ENCODE peak calls at places on chromosomes 2 and 18, in nine cellular contexts. W, A, X, U, M, Y, Z, I and V are unnamed samples.

GRCh38 chr2:31312898-31313297 is 78.9 kb downstream of the EHD3 start:
- DNase-seq in U (no peak), M (no peak), W (peak; percentile 52), X (peak; percentile 35), I (peak; percentile 81), Z (no peak), A (no peak), Y (peak; percentile 55), V (no peak)

GRCh38 chr18:12032786-12033642 is 51.7 kb downstream of the IMPA2 start:
- DNase-seq in X (peak; percentile 53), Z (no peak), I (peak; percentile 66), M (no peak), U (no peak), A (no peak), W (no peak), Y (peak; percentile 81), V (no peak)

GRCh38 chr2:238407566-238407965 is 19.2 kb upstream of the ASB1 start:
- DNase-seq in A (no peak), I (no peak), X (no peak), M (no peak), Y (no peak), U (no peak), W (no peak), Z (no peak), V (peak; percentile 24)

GRCh38 chr2:121052507-121052906 is 232.5 kb downstream of the TFCP2L1 start:
- DNase-seq in M (no peak), I (no peak), W (no peak), A (no peak), X (no peak), Y (no peak), Z (no peak), U (no peak), V (no peak)

GRCh38 chr2:75379811-75380210 is 180.5 kb upstream of the TACR1 start:
- DNase-seq in M (no peak), X (no peak), I (no peak), Y (no peak), W (peak; percentile 12), Z (no peak), U (no peak), A (no peak), V (no peak)

GRCh38 chr2:134466141-134466540 is 212.3 kb downstream of the MGAT5 start:
- DNase-seq in W (peak; percentile 81), U (no peak), I (no peak), X (peak; percentile 11), Y (peak; percentile 11), Z (peak; percentile 46), M (peak; percentile 11), A (peak; percentile 46), V (peak; percentile 74)

GRCh38 chr18:62486290-62486964 is 36.4 kb upstream of the ZCCHC2 start:
- DNase-seq in U (peak; percentile 79), A (peak; percentile 44), X (peak; percentile 58), W (no peak), Z (no peak), M (no peak), Y (no peak), I (no peak), V (no peak)

GRCh38 chr2:190765386-190766173 is 115.0 kb upstream of the GLS start:
- DNase-seq in A (no peak), W (no peak), Y (peak; percentile 34), X (peak; percentile 58), M (no peak), I (peak; percentile 71), U (no peak), Z (peak; percentile 39), V (no peak)

GRCh38 chr2:24830351-24830750 is 37.1 kb downstream of the CENPO start:
- DNase-seq in U (no peak), A (no peak), W (no peak), M (no peak), Z (peak; percentile 41), I (peak; percentile 46), X (peak; percentile 14), Y (peak; percentile 72), V (peak; percentile 72)

GRCh38 chr18:5918196-5918595 is 22.9 kb upstream of the TMEM200C start:
- DNase-seq in A (no peak), M (no peak), X (no peak), Z (no peak), W (no peak), Y (no peak), U (no peak), I (no peak), V (no peak)

GRCh38 chr2:64683771-64684510 is 30.2 kb upstream of the SERTAD2 start:
- DNase-seq in M (no peak), A (no peak), U (no peak), W (no peak), X (no peak), I (no peak), Y (no peak), Z (no peak), V (no peak)

DNA sequence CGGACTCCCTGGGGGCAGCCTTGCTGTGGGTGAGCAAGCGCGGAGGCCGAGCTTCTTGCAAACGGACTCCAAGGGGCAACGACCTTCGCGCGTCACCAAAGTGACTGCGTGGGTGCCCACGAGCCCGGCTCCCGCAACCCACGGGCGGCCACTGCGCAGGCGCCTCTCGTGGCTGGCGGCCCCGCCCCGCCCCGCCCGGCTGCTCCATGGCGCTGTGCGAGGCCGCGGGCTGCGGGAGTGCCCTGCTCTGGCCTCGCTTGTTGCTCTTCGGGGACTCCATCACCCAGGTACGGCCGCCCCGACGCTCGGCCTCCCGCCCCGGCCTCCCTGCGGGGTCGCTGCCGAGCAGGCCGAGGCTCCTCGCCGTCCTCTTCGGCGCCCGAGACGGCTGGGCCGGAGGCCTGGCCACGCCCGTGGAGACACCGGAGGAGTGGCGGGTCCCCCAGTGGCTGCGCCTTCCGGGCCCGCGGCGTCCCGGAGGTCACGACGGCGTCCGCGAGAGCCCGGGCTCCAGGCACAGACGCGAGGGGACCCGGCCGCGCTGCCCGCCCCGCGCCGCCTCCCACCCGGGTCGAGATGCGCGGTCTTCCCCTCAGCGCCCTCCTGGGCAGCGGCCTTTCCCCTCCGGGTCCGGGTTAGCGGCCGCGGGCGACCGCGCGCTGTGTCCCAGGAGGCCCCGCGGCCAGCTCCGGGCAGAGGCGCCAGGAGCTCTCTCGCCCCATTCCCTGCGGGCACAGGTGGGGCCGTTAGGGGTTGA is at the start of gene IAH1:
- DNase-seq in M (peak; percentile 62), I (peak; percentile 29), Z (peak; percentile 98), Y (peak; percentile 35), U (no peak), W (peak; percentile 56), A (peak; percentile 63), X (peak; percentile 30), V (peak; percentile 82)
- H3K4me3 ChIP-seq in M (peak within 1 kb of the TSS; percentile 68), I (peak within 1 kb of the TSS; percentile 86), Z (peak within 1 kb of the TSS; percentile 82), Y (peak within 1 kb of the TSS; percentile 77), U (peak within 1 kb of the TSS; percentile 61), W (peak within 1 kb of the TSS; percentile 71), A (peak within 1 kb of the TSS; percentile 81), X (peak within 1 kb of the TSS; percentile 74), V (peak within 1 kb of the TSS; percentile 57)

GRCh38 chr18:80145191-80145799 is 36.2 kb downstream of the ADNP2 start:
- DNase-seq in Y (no peak), W (no peak), I (peak; percentile 14), M (no peak), A (no peak), Z (no peak), U (no peak), X (peak; percentile 15), V (no peak)

GRCh38 chr18:80147037-80147417 is 38.0 kb downstream of the ADNP2 start:
- DNase-seq in X (peak; percentile 22), Y (no peak), W (no peak), I (peak; percentile 24), Z (no peak), A (no peak), U (no peak), M (no peak), V (no peak)

GRCh38 chr18:80149667-80150066 is 40.6 kb downstream of the ADNP2 start:
- DNase-seq in U (no peak), A (no peak), X (no peak), W (no peak), Y (no peak), Z (no peak), I (no peak), M (no peak), V (no peak)

GRCh38 chr18:80147418-80148315 is 38.6 kb downstream of the ADNP2 start:
- DNase-seq in W (peak; percentile 88), A (peak; percentile 83), Z (peak; percentile 79), U (no peak), I (peak; percentile 76), Y (peak; percentile 77), M (peak; percentile 83), X (peak; percentile 75), V (peak; percentile 79)

GRCh38 chr18:80148316-80149199 is 39.5 kb downstream of the ADNP2 start:
- DNase-seq in Y (no peak), U (no peak), W (no peak), A (no peak), Z (no peak), X (peak; percentile 39), I (peak; percentile 38), M (no peak), V (no peak)
- H3K4me3 ChIP-seq in Y (peak overlapping the region; percentile 72), U (peak overlapping the region; percentile 42), W (peak overlapping the region; percentile 52), A (peak overlapping the region; percentile 64), Z (peak overlapping the region; percentile 66), X (peak overlapping the region; percentile 80), I (peak overlapping the region; percentile 74), M (peak overlapping the region; percentile 68), V (no peak overlapping the region)

DNA sequence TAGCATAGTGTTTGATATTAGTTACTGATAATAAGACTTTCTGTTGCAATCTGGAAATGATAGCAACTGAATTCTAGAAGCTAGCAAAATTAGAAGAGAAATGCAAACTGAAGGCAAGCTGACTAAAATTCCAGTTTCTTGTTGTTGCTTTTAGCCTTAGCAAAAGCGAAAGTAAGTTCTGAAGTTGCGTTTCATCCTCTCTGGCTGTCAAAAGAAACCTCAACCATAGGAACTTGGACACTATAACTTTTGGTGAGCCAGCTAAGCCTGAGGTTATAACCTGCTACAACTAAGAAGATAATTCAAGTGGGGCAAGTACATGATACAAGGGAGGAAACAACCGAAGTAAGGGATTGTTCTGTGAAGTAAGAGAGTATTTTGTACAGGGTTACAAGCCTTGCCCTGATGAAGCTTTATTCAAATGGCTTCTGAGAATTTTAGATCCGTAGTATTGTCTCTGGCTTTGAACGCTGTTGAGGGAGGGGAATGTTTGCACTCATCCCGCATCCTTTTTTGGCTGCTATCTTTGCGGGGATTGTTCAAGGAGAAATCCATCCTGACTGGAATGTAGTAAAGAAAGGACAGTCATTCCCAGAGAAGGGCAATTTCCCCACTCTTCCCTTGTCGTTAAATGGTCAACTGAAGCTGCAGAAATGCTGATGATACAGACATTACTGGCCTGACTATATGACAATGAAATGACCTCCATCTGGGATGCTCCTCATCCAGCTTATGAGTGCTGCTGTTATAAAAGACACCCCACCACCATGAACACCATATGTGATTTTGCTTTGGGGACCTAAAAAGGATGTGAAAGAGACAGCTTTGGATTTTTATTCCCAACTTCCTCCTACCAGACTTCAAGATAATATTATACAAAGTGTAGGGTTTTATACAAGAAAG is 7.0 kb upstream of the TMX3 start:
- DNase-seq in M (peak; percentile 75), X (peak; percentile 62), A (no peak), U (no peak), I (peak; percentile 34), Z (no peak), W (no peak), Y (peak; percentile 75), V (no peak)
- H3K4me3 ChIP-seq in M (peak overlapping the region; percentile 47), X (peak overlapping the region; percentile 62), A (peak overlapping the region; percentile 35), U (peak overlapping the region; percentile 10), I (peak overlapping the region; percentile 54), Z (no peak overlapping the region), W (no peak overlapping the region), Y (peak overlapping the region; percentile 45), V (no peak overlapping the region)

DNA sequence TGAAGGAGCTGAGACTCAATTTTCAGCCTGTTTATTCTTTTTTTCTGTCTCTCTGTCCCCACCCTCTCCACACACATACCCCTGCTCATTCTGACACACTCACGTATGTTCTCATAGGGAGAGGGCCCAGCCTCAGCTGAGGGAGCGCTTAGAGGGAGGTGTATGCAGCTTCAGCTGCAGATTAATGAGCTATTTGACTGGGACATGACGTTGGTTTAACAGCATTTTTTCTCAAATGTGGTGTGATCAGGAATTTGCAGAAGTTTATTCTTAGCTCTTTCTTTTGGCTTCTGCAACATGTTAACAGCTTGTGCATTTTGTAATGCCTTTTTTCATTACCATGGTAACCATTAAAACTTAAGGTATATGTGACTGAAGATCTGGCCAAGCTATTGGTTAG is 1547.1 kb upstream of the PIK3C3 start:
- DNase-seq in W (no peak), A (no peak), M (no peak), Z (no peak), X (no peak), U (no peak), I (peak; percentile 64), Y (no peak), V (no peak)
- H3K4me3 ChIP-seq in W (no peak overlapping the region), A (no peak overlapping the region), M (no peak overlapping the region), Z (no peak overlapping the region), X (no peak overlapping the region), U (no peak overlapping the region), I (no peak overlapping the region), Y (no peak overlapping the region), V (no peak overlapping the region)